ENCODE peak calls at places on chromosomes 5 and 9, in ten cellular contexts. S is fibroblast of lung; H is CD8-positive, alpha-beta T cell; L is heart right ventricle; E is trophoblast cell; Z is ovary; O is RWPE1; K is HL-60; F is substantia nigra; U is small intestine. N is an unnamed sample.

GRCh38 chr5:103808464-103809106 is 246.0 kb upstream of the NUDT12 start:
- DNase-seq in S (peak; percentile 73), H (no peak), L (no peak), E (peak; percentile 66), Z (no peak), O (peak; percentile 55), K (no peak), F (no peak), U (peak; percentile 3), N (peak; percentile 47)

GRCh38 chr9:87213948-87214347 is 266.6 kb upstream of the GAS1 start:
- DNase-seq in S (no peak), H (no peak), L (no peak), E (no peak), Z (no peak), O (no peak), K (no peak), F (no peak), U (no peak), N (no peak)

GRCh38 chr9:124257865-124258764 is at the start of gene NEK6:
- DNase-seq in S (peak; percentile 62), H (peak; percentile 8), L (peak; percentile 49), E (peak; percentile 56), Z (peak; percentile 62), O (no peak), K (no peak), F (no peak), U (peak; percentile 41), N (peak; percentile 35)

GRCh38 chr5:171595801-171596231 is 176.4 kb downstream of the FGF18 start:
- DNase-seq in S (peak; percentile 93), H (no peak), L (no peak), E (no peak), Z (no peak), O (peak; percentile 45), K (no peak), F (no peak), U (peak; percentile 19), N (no peak)

GRCh38 chr9:98730914-98731313 is 22.2 kb upstream of the GABBR2 start:
- DNase-seq in S (no peak), H (no peak), L (no peak), E (no peak), Z (no peak), O (no peak), K (no peak), F (no peak), U (no peak), N (no peak)

GRCh38 chr9:135342206-135343130 is 137.1 kb upstream of the PPP1R26 start:
- DNase-seq in S (no peak), H (no peak), L (no peak), E (no peak), Z (no peak), O (no peak), K (no peak), F (no peak), U (no peak), N (no peak)

GRCh38 chr5:172524573-172525021 is 70.3 kb upstream of the SH3PXD2B start:
- DNase-seq in S (no peak), H (no peak), L (no peak), E (peak; percentile 14), Z (no peak), O (no peak), K (no peak), F (no peak), U (no peak), N (no peak)

GRCh38 chr9:111661802-111662491 is 542 bp downstream of the GNG10 start:
- DNase-seq in S (peak; percentile 34), H (peak; percentile 3), L (peak; percentile 40), E (peak; percentile 75), Z (no peak), O (peak; percentile 53), K (no peak), F (peak; percentile 29), U (peak; percentile 21), N (peak; percentile 53)

GRCh38 chr5:160484644-160485043 is 63.0 kb downstream of the PTTG1 start:
- DNase-seq in S (no peak), H (no peak), L (no peak), E (no peak), Z (no peak), O (no peak), K (no peak), F (no peak), U (no peak), N (no peak)

GRCh38 chr5:160485364-160486010 is 63.8 kb downstream of the PTTG1 start:
- DNase-seq in S (no peak), H (no peak), L (no peak), E (no peak), Z (no peak), O (no peak), K (no peak), F (no peak), U (no peak), N (no peak)

GRCh38 chr5:160486573-160486972 is 64.9 kb downstream of the PTTG1 start:
- DNase-seq in S (no peak), H (no peak), L (no peak), E (no peak), Z (no peak), O (no peak), K (no peak), F (no peak), U (peak; percentile 17), N (no peak)

GRCh38 chr5:160492565-160492964 is 70.9 kb downstream of the PTTG1 start:
- DNase-seq in S (no peak), H (no peak), L (no peak), E (no peak), Z (no peak), O (no peak), K (no peak), F (no peak), U (no peak), N (no peak)

GRCh38 chr5:160488394-160488943 is 66.8 kb downstream of the PTTG1 start:
- DNase-seq in S (no peak), H (no peak), L (no peak), E (no peak), Z (no peak), O (no peak), K (no peak), F (no peak), U (no peak), N (no peak)
- H3K27ac ChIP-seq in S (no peak overlapping the region), H (no peak overlapping the region), L (no peak overlapping the region), E (no peak overlapping the region), Z (no peak overlapping the region), O (no peak overlapping the region), K (no peak overlapping the region), F (no peak overlapping the region), U (no peak overlapping the region), N (no peak overlapping the region)

GRCh38 chr5:106397700-106398099 is 1273.0 kb downstream of the EFNA5 start:
- DNase-seq in S (peak; percentile 89), H (no peak), L (no peak), E (peak; percentile 69), Z (no peak), O (peak; percentile 84), K (no peak), F (no peak), U (no peak), N (no peak)
- H3K27ac ChIP-seq in S (peak overlapping the region; percentile 47), H (no peak overlapping the region), L (no peak overlapping the region), E (no peak overlapping the region), Z (no peak overlapping the region), O (no peak overlapping the region), K (no peak overlapping the region), F (no peak overlapping the region), U (no peak overlapping the region), N (no peak overlapping the region)

DNA sequence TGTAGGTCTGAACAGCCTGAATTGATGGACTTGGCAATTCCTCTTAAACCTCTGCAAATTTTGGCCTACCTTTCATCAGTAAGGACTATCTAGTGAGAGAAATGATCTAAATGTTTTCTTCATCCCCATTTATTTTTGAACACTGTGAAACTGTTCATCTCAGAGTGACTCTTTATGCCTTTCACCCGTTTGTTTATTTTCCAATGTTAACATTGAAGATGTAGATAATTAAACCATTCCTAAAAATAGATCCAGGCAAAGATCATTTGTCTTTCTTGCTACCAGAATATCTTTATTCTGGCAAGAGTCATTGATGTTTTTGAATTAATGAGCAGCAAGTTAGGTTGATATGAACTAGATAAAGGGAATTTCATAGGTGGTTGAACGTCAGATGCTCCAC is 3.2 kb downstream of the CPEB4 start:
- DNase-seq in S (no peak), H (no peak), L (no peak), E (no peak), Z (no peak), O (no peak), K (no peak), F (no peak), U (no peak), N (no peak)
- H3K27ac ChIP-seq in S (no peak overlapping the region), H (no peak overlapping the region), L (peak overlapping the region; percentile 83), E (no peak overlapping the region), Z (no peak overlapping the region), O (no peak overlapping the region), K (no peak overlapping the region), F (peak overlapping the region; percentile 46), U (no peak overlapping the region), N (peak overlapping the region; percentile 27)

DNA sequence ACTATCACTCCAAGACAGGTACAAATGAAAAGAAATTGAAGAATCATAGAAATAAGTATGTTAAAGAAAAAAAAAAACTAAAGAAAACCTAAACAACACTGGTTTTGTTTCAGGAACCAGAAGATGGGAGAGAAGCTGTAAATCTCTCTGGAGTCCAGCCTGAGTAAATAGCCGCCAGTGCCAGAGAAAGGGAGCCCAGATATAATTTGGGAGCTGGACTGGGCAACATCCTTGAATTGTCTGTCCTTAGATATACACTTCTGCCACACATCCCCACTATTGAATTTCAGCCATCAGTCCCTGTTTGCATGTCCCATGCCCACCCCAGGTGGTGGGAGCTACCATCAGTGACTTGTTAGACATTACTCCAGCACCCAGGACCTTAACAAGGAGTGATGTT is 979.6 kb downstream of the DTWD2 start:
- DNase-seq in S (no peak), H (no peak), L (no peak), E (no peak), Z (no peak), O (no peak), K (no peak), F (no peak), U (no peak), N (no peak)
- H3K27ac ChIP-seq in S (no peak overlapping the region), H (no peak overlapping the region), L (no peak overlapping the region), E (no peak overlapping the region), Z (no peak overlapping the region), O (no peak overlapping the region), K (no peak overlapping the region), F (no peak overlapping the region), U (no peak overlapping the region), N (no peak overlapping the region)

N was measured in WERI-Rb-1.